ENCODE peak calls at places on chromosomes 6 and 20, in five cellular contexts. L is trophoblast cell, Q is HAP-1, V is Karpas-422, Z is adipocyte. P is an unnamed sample.

GRCh38 chr6:170445984-170446383 is 107.1 kb downstream of the PSMB1 start:
- DNase-seq in L (no peak), Q (no peak), V (no peak), Z (no peak), P (no peak)

GRCh38 chr6:84645563-84646266 is 118.7 kb downstream of the TBX18 start:
- DNase-seq in V (no peak), L (no peak), Z (peak; percentile 51), Q (no peak), P (no peak)

GRCh38 chr6:111604259-111605099 is 1.2 kb downstream of the TRAF3IP2 start:
- DNase-seq in Z (peak; percentile 90), Q (peak; percentile 44), L (peak; percentile 25), V (peak; percentile 68), P (no peak)

GRCh38 chr6:137738197-137738596 is 128.9 kb upstream of the TNFAIP3 start:
- DNase-seq in Z (peak; percentile 40), V (no peak), Q (no peak), L (peak; percentile 87), P (no peak)

GRCh38 chr6:33963351-33963750 is 159.5 kb upstream of the MLN start:
- DNase-seq in L (no peak), V (no peak), Z (no peak), Q (no peak), P (no peak)

GRCh38 chr6:146111864-146112263 is 83.0 kb downstream of the GRM1 start:
- DNase-seq in Q (no peak), Z (no peak), L (no peak), V (no peak), P (no peak)

GRCh38 chr6:62103186-62103859 is 182.7 kb downstream of the KHDRBS2 start:
- DNase-seq in L (no peak), V (no peak), Z (no peak), Q (no peak), P (no peak)

GRCh38 chr6:146545608-146546007 is 2.0 kb downstream of the RAB32 start:
- DNase-seq in L (peak; percentile 10), V (no peak), Z (peak; percentile 65), Q (no peak), P (no peak)

GRCh38 chr20:63612276-63612931 is 14.5 kb downstream of the GMEB2 start:
- DNase-seq in L (no peak), Z (no peak), Q (no peak), V (no peak), P (no peak)

GRCh38 chr6:21634582-21634981 is 41.0 kb downstream of the SOX4 start:
- DNase-seq in Q (no peak), Z (peak; percentile 93), V (no peak), L (no peak), P (no peak)

GRCh38 chr20:8709627-8710026 is 359.3 kb upstream of the PLCB4 start:
- DNase-seq in V (no peak), Z (peak; percentile 19), L (no peak), Q (no peak), P (no peak)

GRCh38 chr6:53825514-53826321 is 30.9 kb downstream of the LRRC1 start:
- DNase-seq in Q (no peak), L (no peak), V (no peak), Z (no peak), P (no peak)

GRCh38 chr6:170178561-170179477 is 112.1 kb downstream of the DLL1 start:
- DNase-seq in Q (peak; percentile 3), L (no peak), V (peak; percentile 23), Z (peak; percentile 64), P (no peak)

GRCh38 chr20:38564680-38565079 is 16.3 kb upstream of the ADIG start:
- DNase-seq in V (no peak), Q (no peak), L (no peak), Z (no peak), P (no peak)

GRCh38 chr6:28658475-28659249 is 133.0 kb downstream of the GPX5 start:
- DNase-seq in L (no peak), V (peak; percentile 49), Z (peak; percentile 47), Q (no peak), P (no peak)

GRCh38 chr20:7161690-7162089 is 394.2 kb downstream of the BMP2 start:
- DNase-seq in L (no peak), Z (no peak), Q (peak; percentile 20), V (peak; percentile 52), P (no peak)

GRCh38 chr20:57061058-57061900 is 205.2 kb downstream of the BMP7 start:
- DNase-seq in Q (peak; percentile 75), V (no peak), L (no peak), Z (peak; percentile 52), P (no peak)

GRCh38 chr6:99588618-99589289 is 17.9 kb upstream of the PRDM13 start:
- DNase-seq in Z (peak; percentile 69), L (peak; percentile 62), Q (peak; percentile 86), V (peak; percentile 76), P (peak; percentile 88)
- H3K27me3 ChIP-seq in Z (peaks cover 38% of the 10 kb centered on the region), L (peaks cover 43% of the 10 kb centered on the region), Q (peaks cover 11% of the 10 kb centered on the region), V (no peaks in the 10 kb centered on the region), P (peaks cover 21% of the 10 kb centered on the region)

GRCh38 chr6:150027806-150028565 is 2.7 kb upstream of the RAET1L start:
- DNase-seq in V (no peak), Z (no peak), L (no peak), Q (no peak), P (no peak)
- H3K27me3 ChIP-seq in V (no peaks in the 10 kb centered on the region), Z (peaks cover 54% of the 10 kb centered on the region), L (peaks cover 3% of the 10 kb centered on the region), Q (peaks cover 1% of the 10 kb centered on the region), P (peaks cover 11% of the 10 kb centered on the region)

GRCh38 chr6:154507209-154507898 is 3.1 kb downstream of the CNKSR3 start:
- DNase-seq in Z (no peak), V (no peak), Q (no peak), L (no peak), P (no peak)

GRCh38 chr6:154504865-154505449 is 5.5 kb downstream of the CNKSR3 start:
- DNase-seq in V (no peak), L (no peak), Q (no peak), Z (no peak), P (no peak)

GRCh38 chr6:154508573-154509375 is 1.7 kb downstream of the CNKSR3 start:
- DNase-seq in V (no peak), Z (peak; percentile 41), L (no peak), Q (peak; percentile 23), P (no peak)

GRCh38 chr6:154503576-154504501 is 6.6 kb downstream of the CNKSR3 start:
- DNase-seq in L (no peak), Z (no peak), Q (no peak), V (no peak), P (no peak)

GRCh38 chr6:154506108-154506507 is 4.4 kb downstream of the CNKSR3 start:
- DNase-seq in Q (no peak), Z (no peak), V (no peak), L (no peak), P (no peak)
- H3K27me3 ChIP-seq in Q (no peaks in the 10 kb centered on the region), Z (no peaks in the 10 kb centered on the region), V (no peaks in the 10 kb centered on the region), L (no peaks in the 10 kb centered on the region), P (no peaks in the 10 kb centered on the region)

GRCh38 chr6:155108070-155108815 is 113.1 kb downstream of the TIAM2 start:
- DNase-seq in V (no peak), L (no peak), Z (no peak), Q (no peak), P (no peak)
- H3K27me3 ChIP-seq in V (no peaks in the 10 kb centered on the region), L (no peaks in the 10 kb centered on the region), Z (no peaks in the 10 kb centered on the region), Q (no peaks in the 10 kb centered on the region), P (no peaks in the 10 kb centered on the region)

DNA sequence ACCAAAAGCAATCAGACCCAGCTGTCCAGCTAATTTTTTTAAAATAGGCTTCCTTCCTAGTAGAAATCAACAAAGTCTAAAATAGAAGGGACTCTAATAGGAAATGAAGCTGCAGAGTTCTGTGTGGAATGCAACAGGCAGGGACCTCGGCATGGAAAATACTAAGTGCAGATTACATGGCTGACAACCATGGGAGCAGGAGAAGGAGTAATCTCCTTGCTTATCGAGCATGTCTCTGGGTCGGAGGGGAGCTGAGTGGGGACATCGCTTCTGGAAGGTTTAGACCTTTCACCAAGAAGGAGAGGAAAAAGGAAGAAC is 16.9 kb upstream of the ZNF831 start:
- DNase-seq in L (no peak), Q (no peak), Z (no peak), V (no peak), P (no peak)
- H3K27me3 ChIP-seq in L (no peaks in the 10 kb centered on the region), Q (peaks cover 11% of the 10 kb centered on the region), Z (peaks cover 4% of the 10 kb centered on the region), V (no peaks in the 10 kb centered on the region), P (peaks cover 95% of the 10 kb centered on the region)

DNA sequence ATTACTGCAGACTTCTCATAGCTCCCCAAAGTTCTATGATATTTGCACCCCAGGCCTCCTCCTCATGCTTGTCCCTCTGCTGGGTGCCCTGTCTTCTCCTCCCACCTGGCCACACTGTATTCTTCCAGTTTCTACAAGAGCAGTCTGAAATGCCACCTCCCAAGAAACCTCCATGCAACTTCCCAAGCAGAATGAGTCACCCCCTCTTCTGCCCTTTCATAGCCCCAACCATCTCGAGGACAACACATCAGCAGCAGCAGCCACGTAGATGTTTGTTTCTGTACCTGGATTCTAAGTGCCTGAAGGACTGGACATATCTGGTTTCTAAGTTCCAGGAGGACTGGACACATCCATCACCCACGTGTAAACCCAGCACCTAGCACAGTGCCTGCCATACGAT is 6.6 kb upstream of the ULBP2 start:
- DNase-seq in L (no peak), V (peak; percentile 27), Z (no peak), Q (no peak), P (no peak)
- H3K27me3 ChIP-seq in L (peaks cover 32% of the 10 kb centered on the region), V (peaks cover 3% of the 10 kb centered on the region), Z (peaks cover 48% of the 10 kb centered on the region), Q (peaks cover 14% of the 10 kb centered on the region), P (peaks cover 76% of the 10 kb centered on the region)

DNA sequence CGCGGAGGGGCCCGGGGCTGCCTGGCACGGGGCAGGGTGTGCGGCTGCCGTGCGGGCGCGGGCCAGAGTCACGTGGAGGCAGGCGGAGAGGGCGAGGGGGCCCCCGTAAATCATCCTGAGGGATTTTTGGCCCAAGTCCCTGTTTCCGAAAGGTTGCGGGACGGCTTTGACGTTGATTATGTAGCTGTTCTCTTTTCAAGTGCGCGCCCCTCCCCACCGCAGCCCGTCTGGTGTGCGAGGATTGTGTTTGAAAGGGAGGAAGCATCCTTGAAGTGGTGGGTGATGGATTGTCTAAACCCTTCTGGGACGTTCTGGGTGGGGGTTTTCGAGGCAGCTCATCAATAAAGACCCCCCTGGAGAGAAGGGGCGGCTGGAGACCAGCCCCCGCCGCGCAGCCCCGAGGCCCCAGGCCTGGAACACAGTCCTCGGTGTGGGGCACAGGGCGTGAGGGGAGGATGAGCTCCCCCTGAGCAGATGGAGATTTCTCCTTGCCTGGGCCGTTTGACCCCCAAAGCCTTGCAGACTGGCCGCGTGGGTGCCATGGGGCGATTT is 7.0 kb upstream of the FOXF2 start:
- DNase-seq in Q (peak; percentile 33), Z (no peak), V (no peak), L (no peak), P (no peak)
- H3K27me3 ChIP-seq in Q (peaks cover 37% of the 10 kb centered on the region), Z (peaks cover 53% of the 10 kb centered on the region), V (no peaks in the 10 kb centered on the region), L (peaks cover 91% of the 10 kb centered on the region), P (peaks cover 80% of the 10 kb centered on the region)

GRCh38 chr6:88168362-88168761 is 2.2 kb upstream of the CNR1 start:
- DNase-seq in V (peak; percentile 55), Z (no peak), L (no peak), Q (no peak), P (no peak)

GRCh38 chr6:88166493-88166900 is 350 bp upstream of the CNR1 start:
- DNase-seq in V (no peak), L (no peak), Z (no peak), Q (no peak), P (no peak)

GRCh38 chr6:88166901-88167624 is 916 bp upstream of the CNR1 start:
- DNase-seq in V (no peak), Z (no peak), Q (peak; percentile 39), L (no peak), P (no peak)

GRCh38 chr6:88165877-88166492 is at the start of gene CNR1:
- DNase-seq in Q (peak; percentile 84), L (no peak), V (peak; percentile 44), Z (peak; percentile 57), P (peak; percentile 53)

DNA sequence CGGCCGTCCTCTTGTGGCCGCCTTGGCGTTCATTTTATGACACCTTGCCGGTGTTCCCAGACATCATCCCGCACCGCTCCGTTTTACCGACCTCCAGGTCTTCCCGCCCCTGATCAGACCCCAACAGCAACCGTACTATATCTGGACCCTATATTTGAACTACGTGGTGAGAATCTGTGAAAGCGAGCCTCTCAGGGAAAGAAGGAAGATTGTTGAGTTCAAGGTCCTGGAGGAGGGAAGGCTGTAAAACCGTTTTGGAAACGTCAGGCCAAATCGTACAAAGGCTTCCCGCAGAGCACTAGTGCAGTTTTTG is 1.4 kb upstream of the CNR1 start:
- DNase-seq in V (no peak), Z (no peak), L (no peak), Q (no peak), P (no peak)
- H3K27me3 ChIP-seq in V (no peaks in the 10 kb centered on the region), Z (peaks cover 57% of the 10 kb centered on the region), L (peaks cover 36% of the 10 kb centered on the region), Q (no peaks in the 10 kb centered on the region), P (no peaks in the 10 kb centered on the region)